ENCODE peak calls at places on chromosomes 16 and 17, in four cellular contexts. H, U, V and L are unnamed samples.

GRCh38 chr17:27849474-27850185 is 43.5 kb downstream of the LYRM9 start:
- DNase-seq in V (no peak), U (no peak), H (no peak), L (no peak)

GRCh38 chr17:77323413-77324171 is 182.8 kb downstream of the SEC14L1 start:
- DNase-seq in H (peak), U (no peak), V (peak), L (peak)

GRCh38 chr16:88102597-88102996 is 151.4 kb downstream of the BANP start:
- DNase-seq in U (no peak), V (no peak), H (no peak), L (no peak)

GRCh38 chr17:70313031-70313430 is 143.7 kb downstream of the KCNJ2 start:
- DNase-seq in U (no peak), H (no peak), V (peak), L (no peak)

GRCh38 chr17:33115957-33116680 is 124.5 kb downstream of the SPACA3 start:
- DNase-seq in V (no peak), U (no peak), H (no peak), L (no peak)

GRCh38 chr16:87410958-87411357 is 18.8 kb downstream of the MAP1LC3B start:
- DNase-seq in V (no peak), H (no peak), U (no peak), L (no peak)

GRCh38 chr17:33945641-33946546 is 309.2 kb upstream of the CCL2 start:
- DNase-seq in H (no peak), V (no peak), U (no peak), L (no peak)

GRCh38 chr17:7220593-7221280 is 999 bp downstream of the ACADVL start:
- DNase-seq in H (peak), U (no peak), V (peak), L (peak)

GRCh38 chr17:60077672-60078519 is 825 bp downstream of the HEATR6 start:
- DNase-seq in H (no peak), U (no peak), V (no peak), L (peak)

GRCh38 chr17:80831481-80831880 is 160.2 kb upstream of the CHMP6 start:
- DNase-seq in U (no peak), V (no peak), H (no peak), L (no peak)

GRCh38 chr16:74748710-74749073 is 25.9 kb downstream of the FA2H start:
- DNase-seq in H (no peak), U (no peak), V (no peak), L (no peak)

GRCh38 chr17:72764632-72765041 is 327.9 kb downstream of the SLC39A11 start:
- DNase-seq in V (peak), U (no peak), H (no peak), L (no peak)

GRCh38 chr16:16917201-16917600 is 538.3 kb downstream of the NPIPA7 start:
- DNase-seq in U (no peak), V (no peak), H (no peak), L (no peak)

GRCh38 chr17:49292901-49293300 is 62.3 kb upstream of the PHOSPHO1 start:
- DNase-seq in H (no peak), V (no peak), U (no peak), L (no peak)

GRCh38 chr16:83554096-83554495 is 253.7 kb upstream of the HSBP1 start:
- DNase-seq in U (no peak), V (no peak), H (no peak), L (no peak)

GRCh38 chr16:47664653-47665325 is 203.7 kb downstream of the PHKB start:
- DNase-seq in U (no peak), H (no peak), V (peak), L (no peak)

GRCh38 chr17:38322156-38322779 is 21.5 kb downstream of the GPR179 start:
- DNase-seq in V (peak), U (peak), H (peak), L (peak)

GRCh38 chr17:14953405-14953804 is 311.7 kb downstream of the PMP22 start:
- DNase-seq in V (no peak), H (no peak), U (no peak), L (no peak)

GRCh38 chr17:58278661-58279015 is 2.1 kb downstream of the MPO start:
- DNase-seq in U (no peak), H (no peak), V (no peak), L (no peak)

GRCh38 chr17:49898547-49899490 is 51.0 kb upstream of the TAC4 start:
- DNase-seq in V (no peak), H (peak), U (no peak), L (no peak)

GRCh38 chr17:81190591-81190990 is 24.6 kb upstream of the AATK start:
- DNase-seq in U (no peak), H (no peak), V (no peak), L (no peak)

GRCh38 chr17:82835766-82836512 is 3.9 kb downstream of the ZNF750 start:
- DNase-seq in U (no peak), H (no peak), V (no peak), L (no peak)

GRCh38 chr16:70664325-70665112 is 18.2 kb downstream of the IL34 start:
- DNase-seq in V (no peak), H (peak), U (no peak), L (no peak)

GRCh38 chr16:9709221-9709620 is 473.0 kb downstream of the GRIN2A start:
- DNase-seq in U (no peak), H (no peak), V (no peak), L (no peak)

GRCh38 chr17:57463103-57463885 is 207.0 kb downstream of the MSI2 start:
- DNase-seq in U (no peak), H (no peak), V (peak), L (peak)

GRCh38 chr16:68539704-68540370 is 746 bp downstream of the ZFP90 start:
- DNase-seq in V (no peak), H (peak), U (no peak), L (peak)

GRCh38 chr17:74478369-74479100 is 12.1 kb downstream of the CD300A start:
- DNase-seq in U (no peak), H (no peak), V (no peak), L (no peak)

GRCh38 chr17:3318336-3318735 is 20.2 kb upstream of the OR3A1 start:
- DNase-seq in V (no peak), U (no peak), H (no peak), L (no peak)

GRCh38 chr17:81341347-81342061 is 46.4 kb upstream of the SLC38A10 start:
- DNase-seq in H (peak), U (no peak), V (no peak), L (peak)

GRCh38 chr16:89324056-89325010 is 106.8 kb downstream of the ZNF778 start:
- DNase-seq in V (peak), U (no peak), H (no peak), L (peak)

GRCh38 chr16:10600792-10601443 is 20.5 kb upstream of the EMP2 start:
- DNase-seq in H (no peak), U (no peak), V (peak), L (peak)

GRCh38 chr16:12290868-12291267 is 314.3 kb downstream of the SNX29 start:
- DNase-seq in H (no peak), V (no peak), U (no peak), L (no peak)

DNA sequence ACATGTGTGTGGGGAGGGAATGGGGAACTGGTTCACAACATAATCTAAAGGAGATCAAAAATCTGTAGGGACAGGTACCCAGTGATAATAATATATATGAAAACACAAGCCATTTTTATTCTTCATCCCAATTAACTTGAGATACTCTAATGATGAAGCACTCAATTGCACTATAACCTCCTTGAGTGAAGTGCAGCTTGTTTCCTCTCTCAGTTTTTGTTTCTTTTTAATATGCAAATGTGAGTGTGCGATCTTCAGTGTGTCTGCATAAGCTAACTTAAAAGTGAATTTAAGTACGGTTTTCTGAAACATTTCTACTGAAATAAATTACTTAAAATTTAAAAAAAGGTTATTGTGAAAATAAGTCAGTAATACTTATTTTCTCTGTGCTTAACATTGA is 623.5 kb downstream of the CDH11 start:
- DNase-seq in U (no peak), V (no peak), H (no peak), L (no peak)
- H4K8ac ChIP-seq in U (no peak), V (no peak), H (no peak), L (no peak)

DNA sequence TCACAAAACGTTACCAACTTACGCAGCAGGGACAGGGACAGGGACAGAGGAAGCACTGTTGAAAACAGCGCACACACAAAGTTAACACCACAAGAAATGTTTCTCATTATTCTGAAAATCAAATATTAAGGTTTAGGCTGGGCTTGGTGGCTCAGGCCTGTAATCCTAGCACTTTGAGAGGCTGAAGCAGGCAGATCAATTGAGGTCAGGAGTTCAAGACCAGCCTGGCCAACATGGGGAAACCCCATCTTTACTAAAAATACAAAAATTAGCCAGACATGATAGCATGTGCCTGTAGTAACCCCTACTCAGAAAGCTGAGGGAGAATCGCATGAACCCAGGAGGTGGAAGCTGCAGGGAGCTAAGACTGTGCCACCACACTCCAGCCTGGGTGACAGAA is 4.2 kb downstream of the CYTH1 start:
- DNase-seq in U (no peak), H (no peak), V (no peak), L (no peak)
- H2AK5ac ChIP-seq in U (no peak), H (no peak), V (no peak), L (no peak)

DNA sequence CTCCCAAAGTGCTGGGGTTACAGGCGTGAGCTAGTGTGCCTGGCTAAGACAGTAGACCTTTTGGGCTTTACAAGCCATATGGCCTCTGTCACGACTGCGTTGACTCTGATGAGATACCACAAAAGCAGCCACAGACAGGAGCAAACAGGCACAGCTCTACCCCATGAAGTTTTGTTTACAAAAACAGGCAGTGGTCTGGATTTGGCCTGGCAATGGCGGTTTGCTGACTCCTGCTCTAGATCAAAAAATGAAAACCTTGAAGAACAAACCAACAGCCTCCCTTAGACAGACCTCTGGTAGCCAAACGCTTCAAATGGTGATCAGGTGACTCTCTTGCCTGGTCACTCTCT is 20.7 kb downstream of the SLC43A2 start:
- DNase-seq in H (no peak), U (no peak), V (no peak), L (peak)
- H2AFZ ChIP-seq in H (no peak), U (no peak), V (no peak), L (no peak)

DNA sequence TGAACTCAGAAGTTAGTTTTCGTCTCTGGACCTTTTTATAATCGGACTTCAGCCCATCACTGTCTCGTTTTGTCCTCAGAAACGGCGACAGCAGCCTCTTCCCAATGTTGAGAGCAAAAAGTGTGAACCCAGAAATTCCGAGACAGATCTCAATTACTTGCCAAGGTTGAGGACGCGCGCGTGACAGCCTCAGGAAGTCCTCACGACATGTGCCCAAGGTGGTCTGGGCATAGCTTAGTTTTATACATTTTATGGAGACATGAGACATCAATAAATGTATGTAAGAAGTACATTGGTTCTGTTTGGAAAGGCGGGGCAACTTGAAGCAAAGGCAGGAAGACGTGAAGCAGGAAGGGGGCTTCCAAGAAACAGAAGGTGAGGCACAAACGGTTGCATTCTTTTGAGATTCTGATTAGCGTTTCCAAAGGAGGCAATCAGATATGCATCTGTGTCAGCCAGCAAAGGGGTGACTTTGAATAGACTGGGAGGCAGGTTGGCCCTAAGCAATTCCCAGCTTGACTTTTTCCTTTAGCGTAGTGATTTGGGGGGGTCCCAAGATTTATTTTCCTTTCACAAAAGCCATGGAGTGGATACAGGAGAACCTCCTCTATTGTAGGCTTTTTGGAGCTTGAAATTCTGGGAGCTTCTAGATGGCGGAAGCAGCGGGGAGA is 583 bp upstream of the ZNF747 start:
- DNase-seq in H (peak), U (peak), V (no peak), L (no peak)
- H4K8ac ChIP-seq in H (no peak), U (no peak), V (peak), L (peak)

GRCh38 chr16:73037331-73037745 is 10.6 kb downstream of the ZFHX3 start:
- DNase-seq in H (no peak), U (no peak), V (no peak), L (peak)

GRCh38 chr16:73032548-73033270 is 15.2 kb downstream of the ZFHX3 start:
- DNase-seq in H (peak), V (no peak), U (no peak), L (peak)

GRCh38 chr16:73033271-73033998 is 14.5 kb downstream of the ZFHX3 start:
- DNase-seq in U (no peak), H (peak), V (no peak), L (peak)

GRCh38 chr16:73036074-73036826 is 11.7 kb downstream of the ZFHX3 start:
- DNase-seq in V (no peak), U (peak), H (peak), L (peak)

GRCh38 chr16:73034374-73034773 is 13.6 kb downstream of the ZFHX3 start:
- DNase-seq in V (no peak), H (no peak), U (no peak), L (no peak)
- H2AK5ac ChIP-seq in V (no peak), H (no peak), U (no peak), L (peak)

DNA sequence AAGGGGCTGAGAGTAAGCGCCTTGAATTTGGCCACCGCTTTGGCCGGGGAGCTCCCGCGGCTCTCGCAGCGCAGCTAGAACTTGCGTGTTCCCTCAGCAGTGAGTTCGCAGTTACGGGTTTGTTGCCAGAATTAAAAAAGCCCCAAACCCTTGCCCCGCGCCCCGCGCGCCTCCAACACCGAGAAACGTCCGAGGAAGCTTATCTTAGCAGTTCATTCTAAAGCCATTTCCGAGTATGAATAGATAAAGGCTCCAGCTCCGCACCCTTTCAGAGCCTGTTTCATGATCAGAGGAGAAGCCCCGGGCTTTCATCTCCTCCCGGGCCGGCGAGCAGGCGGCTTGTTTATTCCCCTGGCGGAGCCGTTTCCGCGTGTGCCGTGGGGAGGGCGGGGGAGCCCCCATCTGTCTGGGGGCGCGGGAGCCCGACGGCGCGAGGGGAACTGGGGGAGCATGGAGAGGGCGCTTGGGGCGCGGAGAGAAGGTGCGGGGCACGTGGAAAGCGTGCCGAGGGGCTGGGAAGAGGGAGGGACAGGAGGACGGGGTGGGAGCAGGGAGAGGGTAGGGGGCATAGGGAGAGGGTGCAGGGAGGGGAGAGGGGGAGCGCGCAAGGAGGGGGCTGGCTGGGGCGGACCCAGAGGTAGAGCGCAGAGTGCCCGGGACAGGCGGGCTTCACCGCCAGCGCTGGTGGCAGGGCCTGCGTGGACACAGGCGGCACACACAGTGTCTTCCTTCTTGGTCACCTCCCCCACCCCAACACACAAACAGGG is 9.9 kb downstream of the TBX4 start:
- DNase-seq in V (no peak), H (peak), U (no peak), L (peak)
- H2AFZ ChIP-seq in V (peak), H (no peak), U (peak), L (no peak)